ENCODE peak calls at places on chromosomes 3 and 15, in five cellular contexts. B, E, J, D and Z are unnamed samples.

GRCh38 chr15:60372756-60373155 is 25.0 kb downstream of the ANXA2 start:
- DNase-seq in B (no peak), E (no peak), J (no peak), D (no peak), Z (no peak)

GRCh38 chr15:50183112-50183794 is 1.3 kb downstream of the SLC27A2 start:
- DNase-seq in B (no peak), E (no peak), J (no peak), D (no peak), Z (no peak)

GRCh38 chr3:72970942-72971341 is 25.7 kb upstream of the PPP4R2 start:
- DNase-seq in B (no peak), E (no peak), J (no peak), D (no peak), Z (no peak)

GRCh38 chr3:147412491-147412916 is 3.3 kb downstream of the ZIC1 start:
- DNase-seq in B (no peak), E (no peak), J (peak), D (no peak), Z (no peak)

GRCh38 chr3:9387322-9387655 is 10.1 kb upstream of the SETD5 start:
- DNase-seq in B (peak), E (no peak), J (no peak), D (no peak), Z (no peak)

GRCh38 chr15:42154576-42155355 is 1.7 kb downstream of the PLA2G4F start:
- DNase-seq in B (peak), E (no peak), J (no peak), D (no peak), Z (no peak)

GRCh38 chr3:126152931-126153694 is 27.3 kb downstream of the ALDH1L1 start:
- DNase-seq in B (no peak), E (no peak), J (no peak), D (no peak), Z (no peak)

GRCh38 chr3:153173758-153174516 is 11.9 kb downstream of the RAP2B start:
- DNase-seq in B (peak), E (no peak), J (peak), D (no peak), Z (no peak)

GRCh38 chr15:51973220-51973619 is 1.6 kb upstream of the LEO1 start:
- DNase-seq in B (no peak), E (no peak), J (no peak), D (no peak), Z (no peak)

GRCh38 chr3:121914081-121914998 is 20.1 kb downstream of the SLC15A2 start:
- DNase-seq in B (no peak), E (no peak), J (no peak), D (no peak), Z (no peak)

GRCh38 chr3:67828486-67829010 is 174.1 kb upstream of the SUCLG2 start:
- DNase-seq in B (no peak), E (no peak), J (peak), D (no peak), Z (no peak)

DNA sequence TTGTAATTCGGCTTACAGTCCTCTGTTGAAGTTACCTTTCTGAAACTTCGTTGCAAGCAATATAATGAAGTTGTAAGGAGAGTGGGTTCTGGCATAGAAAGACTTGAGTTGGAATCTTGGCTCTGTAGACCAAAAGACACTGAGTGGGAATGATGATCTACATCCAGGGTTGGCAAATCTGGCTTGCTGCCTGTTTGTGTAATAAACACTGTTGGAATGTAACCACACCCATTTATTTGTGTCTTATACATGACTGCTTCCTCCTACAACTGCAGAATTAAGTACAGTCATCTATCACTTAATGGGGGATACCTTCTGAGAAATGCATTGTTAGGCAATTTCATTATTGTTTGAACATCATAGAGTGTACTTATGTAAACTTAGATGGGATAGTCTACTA is 178.4 kb upstream of the SUCLG2 start:
- DNase-seq in B (no peak), E (no peak), J (no peak), D (no peak), Z (no peak)
- H3K4me2 ChIP-seq in B (no peak), E (no peak), J (no peak), D (no peak), Z (no peak)

GRCh38 chr3:62876064-62876463 is 848 bp upstream of the CADPS start:
- DNase-seq in B (peak), E (peak), J (peak), D (no peak), Z (peak)
- H3K4me2 ChIP-seq in B (no peak), E (no peak), J (peak), D (no peak), Z (no peak)

GRCh38 chr3:42698911-42699230 is 3.7 kb downstream of the HHATL start:
- DNase-seq in B (no peak), E (no peak), J (no peak), D (no peak), Z (no peak)
- H3K4me2 ChIP-seq in B (no peak), E (no peak), J (no peak), D (no peak), Z (no peak)

GRCh38 chr3:47314056-47314764 is 31.5 kb downstream of the KLHL18 start:
- DNase-seq in B (no peak), E (no peak), J (no peak), D (no peak), Z (no peak)
- H3K4me2 ChIP-seq in B (no peak), E (peak), J (no peak), D (no peak), Z (no peak)